ENCODE peak calls at places on chromosomes 4 and X, in eight cellular contexts. S is Kasumi-1; E is GM20000; J is SK-MEL-5; O is HCEC 1CT; M is endothelial cell; P is astrocyte of the cerebellum; L is activated T-cell treated with anti-CD3 and anti-CD28 coated beads, Interleukin-2, amount 50 U/mL, for 1 hour. A is an unnamed sample.

GRCh38 chr4:189547537-189547936 is 393.1 kb upstream of the FRG1 start:
- DNase-seq in P (no peak), S (no peak), M (no peak), O (no peak), E (no peak), J (no peak), L (no peak), A (no peak)

GRCh38 chr4:108031427-108032083 is 41.9 kb downstream of the HADH start:
- DNase-seq in J (no peak), O (peak), S (no peak), L (no peak), P (no peak), M (no peak), E (no peak), A (no peak)

GRCh38 chr4:110480031-110480549 is 4.1 kb downstream of the ENPEP start:
- DNase-seq in L (no peak), S (peak), P (peak), M (no peak), O (peak), J (peak), E (no peak), A (no peak)

GRCh38 chr4:106421441-106422296 is 53.1 kb upstream of the GIMD1 start:
- DNase-seq in P (no peak), J (no peak), E (no peak), L (no peak), M (no peak), O (peak), S (no peak), A (no peak)

GRCh38 chrX:37685452-37686347 is at the start of gene XK:
- DNase-seq in L (peak), O (no peak), M (peak), S (peak), E (peak), J (peak), P (no peak), A (peak)

GRCh38 chrX:14926471-14926870 is 53.2 kb downstream of the MOSPD2 start:
- DNase-seq in S (no peak), P (no peak), M (no peak), E (no peak), J (no peak), O (no peak), L (no peak), A (no peak)

GRCh38 chr4:26807330-26807729 is 53.3 kb upstream of the STIM2 start:
- DNase-seq in M (no peak), E (peak), J (no peak), O (no peak), L (no peak), P (no peak), S (no peak), A (no peak)

GRCh38 chr4:157818946-157819692 is 353.7 kb downstream of the GASK1B start:
- DNase-seq in J (no peak), M (no peak), S (no peak), O (no peak), P (no peak), E (no peak), L (no peak), A (no peak)

GRCh38 chr4:145984563-145984962 is 45.9 kb upstream of the ZNF827 start:
- DNase-seq in O (no peak), E (no peak), L (no peak), J (no peak), P (no peak), M (peak), S (no peak), A (no peak)

GRCh38 chr4:37604464-37604863 is 81.7 kb downstream of the RELL1 start:
- DNase-seq in P (no peak), E (no peak), O (peak), L (no peak), M (no peak), S (no peak), J (peak), A (no peak)

GRCh38 chr4:1367230-1367935 is 20.4 kb downstream of the UVSSA start:
- DNase-seq in J (no peak), P (no peak), L (no peak), M (no peak), E (no peak), S (no peak), O (no peak), A (no peak)

GRCh38 chr4:15982833-15983528 is 20.0 kb upstream of the FGFBP2 start:
- DNase-seq in J (no peak), S (no peak), M (no peak), P (no peak), E (no peak), O (no peak), L (no peak), A (no peak)

A was measured in NCI-H82.